ENCODE peak calls at places on chromosomes 7 and 10, in five cellular contexts. U is prostate gland, T is mesendoderm, Q is Karpas-422, B is tibial nerve. W is an unnamed sample.
A peak's percentile ranks its signal among the peaks of the same experiment; 100 is the strongest.

GRCh38 chr10:10911471-10911921 is 106.2 kb upstream of the CELF2 start:
- DNase-seq in Q (no peak), B (peak; percentile 52), U (peak; percentile 66), T (peak; percentile 80), W (peak; percentile 52)

GRCh38 chr10:127762925-127763324 is 25.9 kb downstream of the FOXI2 start:
- DNase-seq in U (no peak), Q (no peak), B (no peak), T (peak; percentile 42), W (no peak)

GRCh38 chr10:1364151-1364910 is 308.1 kb downstream of the WDR37 start:
- DNase-seq in B (no peak), T (no peak), Q (no peak), U (no peak), W (no peak)

GRCh38 chr7:94394058-94394398 is 667 bp upstream of the COL1A2 start:
- DNase-seq in Q (no peak), T (no peak), B (no peak), U (no peak), W (no peak)

GRCh38 chr10:72567421-72567820 is 58.5 kb downstream of the MICU1 start:
- DNase-seq in B (no peak), Q (no peak), U (no peak), T (no peak), W (no peak)

GRCh38 chr7:133670250-133670649 is 417.4 kb downstream of the EXOC4 start:
- DNase-seq in B (no peak), Q (no peak), T (no peak), U (no peak), W (no peak)

GRCh38 chr10:78178940-78179339 is 145.3 kb downstream of the RPS24 start:
- DNase-seq in Q (no peak), T (peak; percentile 48), U (no peak), B (no peak), W (peak; percentile 31)

GRCh38 chr7:151087247-151088018 is 1.2 kb downstream of the AGAP3 start:
- DNase-seq in T (no peak), U (peak; percentile 45), Q (no peak), B (peak; percentile 26), W (peak; percentile 64)

GRCh38 chr7:92020636-92021035 is 80.0 kb downstream of the AKAP9 start:
- DNase-seq in Q (no peak), U (no peak), B (no peak), T (no peak), W (no peak)

GRCh38 chr10:133127291-133128125 is 32.5 kb upstream of the KNDC1 start:
- DNase-seq in T (no peak), U (no peak), B (no peak), Q (peak; percentile 55), W (no peak)

GRCh38 chr10:28555358-28555757 is 22.4 kb downstream of the WAC start:
- DNase-seq in T (peak; percentile 35), B (no peak), Q (no peak), U (no peak), W (no peak)

GRCh38 chr7:94190599-94191061 is 186.5 kb upstream of the BET1 start:
- DNase-seq in B (no peak), U (no peak), T (no peak), Q (no peak), W (no peak)

GRCh38 chr10:51397695-51398094 is 301.7 kb downstream of the CSTF2T start:
- DNase-seq in B (peak; percentile 18), U (peak; percentile 76), T (no peak), Q (no peak), W (peak; percentile 89)

GRCh38 chr10:121580276-121581116 is 17.7 kb downstream of the FGFR2 start:
- DNase-seq in T (peak; percentile 89), Q (peak; percentile 56), U (no peak), B (no peak), W (no peak)
- H3K27ac ChIP-seq in T (peak overlapping the region; percentile 86), Q (peak overlapping the region; percentile 70), U (no peak overlapping the region), B (no peak overlapping the region), W (no peak overlapping the region)

GRCh38 chr7:37920305-37920618 is 178 bp upstream of the EPDR1 start:
- DNase-seq in T (no peak), U (no peak), Q (no peak), B (no peak), W (no peak)
- H3K27ac ChIP-seq in T (no peak overlapping the region), U (peak overlapping the region; percentile 85), Q (no peak overlapping the region), B (peak overlapping the region; percentile 94), W (peak overlapping the region; percentile 70)

GRCh38 chr7:139626817-139627216 is 103.3 kb downstream of the CLEC2L start:
- DNase-seq in U (no peak), B (no peak), Q (no peak), T (no peak), W (no peak)
- H3K27ac ChIP-seq in U (no peak overlapping the region), B (no peak overlapping the region), Q (no peak overlapping the region), T (no peak overlapping the region), W (no peak overlapping the region)

GRCh38 chr10:68397005-68397404 is 10.1 kb downstream of the RUFY2 start:
- DNase-seq in U (no peak), B (no peak), T (no peak), Q (no peak), W (no peak)
- H3K27ac ChIP-seq in U (no peak overlapping the region), B (no peak overlapping the region), T (no peak overlapping the region), Q (no peak overlapping the region), W (no peak overlapping the region)

W was measured in stomach.